ENCODE peak calls at places on chromosomes 16 and 17, in six cellular contexts. W is mesenchymal stem cell; F is tibial nerve; H is tibial artery; X is effector memory CD4-positive, alpha-beta T cell; Y is neuronal stem cell. J is an unnamed sample. For H3K9me3 and H3K4me1, the result is how much of the 10 kb centered on the place peaks cover.

GRCh38 chr17:9987779-9988585 is 82.9 kb upstream of the RCVRN start:
- DNase-seq in W (peak), F (no peak), H (no peak), X (no peak), Y (peak), J (no peak)

GRCh38 chr16:28321700-28322411 is 29.5 kb downstream of the SBK1 start:
- DNase-seq in W (peak), F (no peak), H (no peak), X (no peak), Y (no peak), J (no peak)

GRCh38 chr17:59381716-59382570 is 50.5 kb downstream of the YPEL2 start:
- DNase-seq in W (no peak), F (peak), H (peak), X (no peak), Y (no peak), J (no peak)

GRCh38 chr17:57407287-57408063 is 151.2 kb downstream of the MSI2 start:
- DNase-seq in W (peak), F (no peak), H (no peak), X (no peak), Y (no peak), J (no peak)

GRCh38 chr16:30112197-30113030 is 923 bp downstream of the GDPD3 start:
- DNase-seq in W (peak), F (no peak), H (peak), X (peak), Y (no peak), J (no peak)

GRCh38 chr17:33200116-33200515 is 93.0 kb downstream of the ASIC2 start:
- DNase-seq in W (no peak), F (no peak), H (peak), X (no peak), Y (no peak), J (no peak)

GRCh38 chr16:66250686-66251405 is 115.6 kb upstream of the CDH5 start:
- DNase-seq in W (peak), F (peak), H (peak), X (no peak), Y (no peak), J (no peak)

GRCh38 chr16:75234856-75235696 is 16.3 kb downstream of the CTRB1 start:
- DNase-seq in W (no peak), F (no peak), H (peak), X (no peak), Y (no peak), J (no peak)

GRCh38 chr17:62882284-62882683 is 74.2 kb upstream of the MARCHF10 start:
- DNase-seq in W (no peak), F (peak), H (no peak), X (no peak), Y (no peak), J (no peak)

GRCh38 chr17:65583921-65584603 is 22.6 kb upstream of the AXIN2 start:
- DNase-seq in W (no peak), F (no peak), H (no peak), X (no peak), Y (no peak), J (no peak)

GRCh38 chr17:48479014-48479402 is 49.0 kb upstream of the SKAP1 start:
- DNase-seq in W (no peak), F (no peak), H (no peak), X (no peak), Y (no peak), J (no peak)

GRCh38 chr17:27315322-27315721 is 21.4 kb downstream of the WSB1 start:
- DNase-seq in W (no peak), F (peak), H (peak), X (no peak), Y (no peak), J (no peak)

GRCh38 chr17:48611681-48612455 is 1.1 kb upstream of the HOXB7 start:
- DNase-seq in W (peak), F (no peak), H (no peak), X (no peak), Y (no peak), J (no peak)

GRCh38 chr16:20720251-20720650 is 21.4 kb downstream of the THUMPD1 start:
- DNase-seq in W (no peak), F (no peak), H (no peak), X (no peak), Y (no peak), J (no peak)

GRCh38 chr17:57995076-57995956 is 7.3 kb upstream of the VEZF1 start:
- DNase-seq in W (peak), F (peak), H (peak), X (peak), Y (peak), J (no peak)

GRCh38 chr16:31330553-31330890 is 24.5 kb upstream of the ITGAX start:
- DNase-seq in W (no peak), F (no peak), H (no peak), X (no peak), Y (no peak), J (no peak)

GRCh38 chr16:11913425-11914079 is 2.2 kb downstream of the GSPT1 start:
- DNase-seq in W (peak), F (no peak), H (no peak), X (peak), Y (no peak), J (no peak)

GRCh38 chr17:14297161-14297851 is 3.6 kb upstream of the HS3ST3B1 start:
- DNase-seq in W (peak), F (no peak), H (no peak), X (no peak), Y (peak), J (no peak)

GRCh38 chr16:88510091-88510719 is 57.1 kb downstream of the ZFPM1 start:
- DNase-seq in W (no peak), F (no peak), H (no peak), X (no peak), Y (no peak), J (no peak)

GRCh38 chr16:87131996-87132345 is 185.2 kb downstream of the C16orf95 start:
- DNase-seq in W (no peak), F (no peak), H (peak), X (no peak), Y (no peak), J (no peak)

GRCh38 chr16:3091551-3091950 is 7.5 kb downstream of the ZSCAN10 start:
- DNase-seq in W (no peak), F (no peak), H (no peak), X (no peak), Y (no peak), J (no peak)

GRCh38 chr17:34542700-34543336 is 36.6 kb upstream of the TMEM132E start:
- DNase-seq in W (peak), F (peak), H (no peak), X (peak), Y (peak), J (no peak)

GRCh38 chr16:85089485-85089884 is 22.8 kb downstream of the CIBAR2 start:
- DNase-seq in W (no peak), F (no peak), H (no peak), X (no peak), Y (no peak), J (no peak)

GRCh38 chr17:12794919-12795517 is 5.7 kb downstream of the ARHGAP44 start:
- DNase-seq in W (no peak), F (no peak), H (no peak), X (no peak), Y (no peak), J (no peak)

GRCh38 chr17:19322861-19323260 is 39.7 kb downstream of the B9D1 start:
- DNase-seq in W (no peak), F (no peak), H (peak), X (no peak), Y (no peak), J (no peak)

GRCh38 chr16:85856054-85856453 is 42.9 kb upstream of the IRF8 start:
- DNase-seq in W (no peak), F (no peak), H (peak), X (no peak), Y (no peak), J (no peak)

GRCh38 chr16:24685539-24686432 is 43.7 kb upstream of the TNRC6A start:
- DNase-seq in W (peak), F (peak), H (peak), X (no peak), Y (peak), J (no peak)

GRCh38 chr17:39543669-39544068 is 64.1 kb downstream of the NEUROD2 start:
- DNase-seq in W (no peak), F (no peak), H (no peak), X (no peak), Y (no peak), J (no peak)

GRCh38 chr17:8867361-8867981 is at the start of gene PIK3R6:
- DNase-seq in W (no peak), F (no peak), H (peak), X (no peak), Y (no peak), J (no peak)

GRCh38 chr17:81641825-81642489 is 5.0 kb downstream of the TSPAN10 start:
- DNase-seq in W (peak), F (no peak), H (no peak), X (no peak), Y (no peak), J (no peak)

GRCh38 chr17:40352779-40353394 is 11.7 kb downstream of the GJD3 start:
- DNase-seq in W (no peak), F (no peak), H (peak), X (no peak), Y (no peak), J (no peak)

GRCh38 chr17:74840989-74841666 is 18.6 kb downstream of the GRIN2C start:
- DNase-seq in W (peak), F (peak), H (peak), X (no peak), Y (no peak), J (no peak)

GRCh38 chr17:82020874-82021727 is 1.6 kb downstream of the CENPX start:
- DNase-seq in W (peak), F (peak), H (peak), X (no peak), Y (no peak), J (no peak)

GRCh38 chr16:75138233-75138632 is 10.1 kb upstream of the ZFP1 start:
- DNase-seq in W (no peak), F (no peak), H (no peak), X (no peak), Y (no peak), J (no peak)

GRCh38 chr17:77585142-77585860 is 373.2 kb upstream of the TNRC6C start:
- DNase-seq in W (no peak), F (no peak), H (no peak), X (no peak), Y (no peak), J (no peak)

GRCh38 chr17:31487648-31488263 is 96.3 kb downstream of the RAB11FIP4 start:
- DNase-seq in W (peak), F (peak), H (peak), X (peak), Y (peak), J (no peak)
- H3K27ac ChIP-seq in W (no peak), F (peak), H (no peak), X (peak), Y (no peak), J (peak)

GRCh38 chr17:69936996-69937395 is 138.0 kb upstream of the KCNJ16 start:
- DNase-seq in W (no peak), F (no peak), H (no peak), X (no peak), Y (no peak), J (no peak)
- H3K9me3 ChIP-seq in W (under half), F (under half), H (under half), X (under half), Y (under half), J (under half)

DNA sequence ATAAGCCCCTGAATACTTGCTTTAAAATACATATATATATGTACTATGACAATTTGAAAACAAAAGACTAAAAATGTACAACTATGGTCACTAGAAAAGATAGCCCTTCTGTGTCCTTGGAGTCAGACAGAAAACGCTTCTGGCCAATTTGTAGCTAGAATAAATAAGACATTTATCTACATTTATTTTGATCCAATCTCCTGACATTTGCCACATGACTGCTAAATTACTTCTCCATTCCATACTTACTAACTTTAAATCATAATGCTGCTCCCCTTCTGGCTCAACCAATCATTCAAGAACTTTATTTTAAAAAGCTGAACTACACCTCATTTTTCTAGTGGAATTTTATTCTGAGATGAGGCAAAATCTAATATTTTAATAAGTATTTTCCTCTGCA is 65.8 kb downstream of the CYTH1 start:
- DNase-seq in W (no peak), F (no peak), H (no peak), X (no peak), Y (no peak), J (no peak)
- H3K4me1 ChIP-seq in W (under half), F (under half), H (under half), X (half or more), Y (under half), J (under half)

DNA sequence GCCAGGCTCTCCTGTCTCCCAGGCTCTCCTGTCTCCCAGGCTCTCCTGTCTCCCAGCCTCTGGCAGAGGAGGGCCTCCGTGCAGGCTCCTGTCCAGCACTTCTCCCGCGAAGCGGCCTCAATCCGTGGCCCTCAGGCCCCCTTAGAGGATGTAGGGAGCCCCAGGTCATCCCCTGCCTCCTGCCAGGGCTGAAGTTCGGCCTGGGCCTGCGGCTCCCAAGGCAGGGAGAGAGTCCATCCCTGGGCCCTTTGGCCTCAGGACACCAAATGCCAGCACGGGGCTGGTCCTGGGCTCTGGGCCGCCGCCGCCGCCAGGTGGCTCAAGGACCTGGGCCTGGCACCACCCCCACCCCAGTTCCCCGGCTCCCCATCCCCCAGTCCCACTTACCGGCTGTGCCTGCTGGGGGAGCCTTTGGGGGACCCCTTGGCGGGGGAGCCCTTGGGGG is 370 bp downstream of the EVPL start:
- DNase-seq in W (no peak), F (no peak), H (no peak), X (no peak), Y (no peak), J (no peak)
- H3K27ac ChIP-seq in W (no peak), F (no peak), H (no peak), X (no peak), Y (no peak), J (peak)

GRCh38 chr17:22514767-22515320 is 822.5 kb downstream of the KCNJ18 start:
- DNase-seq in W (no peak), F (no peak), H (no peak), X (no peak), Y (no peak), J (peak)
- H3K9me3 ChIP-seq in W (under half), F (under half), H (under half), X (under half), Y (under half), J (under half)

GRCh38 chr16:67404740-67405226 is 11.5 kb upstream of the TPPP3 start:
- DNase-seq in W (no peak), F (no peak), H (no peak), X (no peak), Y (no peak), J (no peak)
- H3K4me1 ChIP-seq in W (under half), F (under half), H (under half), X (under half), Y (under half), J (half or more)

DNA sequence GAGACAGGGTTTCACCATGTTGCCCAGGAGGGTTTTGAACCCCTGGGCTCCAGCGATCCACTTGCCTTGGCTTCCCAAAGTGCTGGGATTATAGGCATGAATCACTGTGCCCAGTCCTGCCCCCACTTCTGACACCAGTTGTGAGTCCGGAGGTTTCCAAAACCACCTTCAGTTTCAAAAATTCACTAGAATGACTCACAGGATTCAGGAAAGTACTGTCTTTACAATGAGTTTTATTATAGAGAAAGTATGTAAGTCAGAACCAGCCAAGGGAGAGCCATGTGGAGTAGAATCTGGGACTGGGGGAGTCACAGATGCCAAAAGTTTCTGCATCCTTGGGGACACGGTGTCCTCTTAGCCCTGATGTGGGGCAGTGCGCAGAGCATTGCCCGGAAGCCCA is 55.1 kb downstream of the PLD6 start:
- DNase-seq in W (peak), F (no peak), H (no peak), X (no peak), Y (no peak), J (no peak)
- H3K27ac ChIP-seq in W (peak), F (peak), H (peak), X (no peak), Y (no peak), J (no peak)